ENCODE peak calls at places on chromosomes 16 and 17, in four cellular contexts. X is HS-5, I is A549, H is upper lobe of right lung. E is an unnamed sample.

GRCh38 chr16:88381820-88382451 is 823 bp upstream of the ZNF469 start:
- DNase-seq in H (peak; percentile 79), X (no peak), I (no peak), E (no peak)

GRCh38 chr16:695355-696089 is 5.3 kb upstream of the WDR24 start:
- DNase-seq in I (peak; percentile 78), H (no peak), X (no peak), E (no peak)

GRCh38 chr17:78022425-78022824 is 63.9 kb downstream of the TNRC6C start:
- DNase-seq in H (no peak), X (no peak), I (no peak), E (no peak)

GRCh38 chr17:44738214-44738906 is 20.4 kb upstream of the ADAM11 start:
- DNase-seq in H (no peak), X (no peak), I (no peak), E (no peak)

GRCh38 chr17:68437979-68438877 is 19.1 kb downstream of the WIPI1 start:
- DNase-seq in X (no peak), H (no peak), I (no peak), E (peak; percentile 75)

GRCh38 chr17:10702574-10702973 is 5.2 kb downstream of the ADPRM start:
- DNase-seq in X (no peak), H (no peak), I (no peak), E (no peak)

GRCh38 chr17:79991924-79992656 is 43.6 kb downstream of the TBC1D16 start:
- DNase-seq in I (peak; percentile 42), X (no peak), H (no peak), E (peak; percentile 31)

GRCh38 chr17:66661411-66661843 is 173.5 kb upstream of the CACNG5 start:
- DNase-seq in X (no peak), H (no peak), I (peak; percentile 77), E (no peak)

GRCh38 chr16:14378131-14378551 is 251.9 kb downstream of the PARN start:
- DNase-seq in X (peak; percentile 63), H (no peak), I (peak; percentile 73), E (peak; percentile 34)

GRCh38 chr17:32495347-32496253 is 8.8 kb downstream of the CDK5R1 start:
- DNase-seq in H (peak; percentile 69), I (no peak), X (no peak), E (no peak)

GRCh38 chr17:81345211-81346089 is 49.8 kb upstream of the BAHCC1 start:
- DNase-seq in H (peak; percentile 97), X (peak; percentile 51), I (peak; percentile 91), E (peak; percentile 94)

GRCh38 chr16:1926223-1926718 is 8.1 kb upstream of the HS3ST6 start:
- DNase-seq in I (no peak), X (no peak), H (no peak), E (peak; percentile 50)

GRCh38 chr17:77227461-77228223 is 86.9 kb downstream of the SEC14L1 start:
- DNase-seq in I (no peak), X (no peak), H (no peak), E (no peak)

GRCh38 chr17:58969156-58969555 is 137.5 kb downstream of the TRIM37 start:
- DNase-seq in I (no peak), X (no peak), H (no peak), E (no peak)

GRCh38 chr17:49783051-49783715 is 5.3 kb upstream of the KAT7 start:
- DNase-seq in X (no peak), I (no peak), H (no peak), E (no peak)

GRCh38 chr16:19662351-19662750 is 55.7 kb downstream of the KNOP1 start:
- DNase-seq in X (no peak), H (no peak), I (no peak), E (no peak)

GRCh38 chr17:76402711-76403110 is 18.3 kb downstream of the SPHK1 start:
- DNase-seq in X (no peak), H (no peak), I (no peak), E (no peak)

GRCh38 chr16:86157616-86158247 is 258.8 kb downstream of the IRF8 start:
- DNase-seq in H (no peak), I (no peak), X (no peak), E (no peak)

GRCh38 chr16:57925310-57925709 is 45.6 kb downstream of the CNGB1 start:
- DNase-seq in X (no peak), H (no peak), I (no peak), E (no peak)

GRCh38 chr16:84583995-84584394 is 33.9 kb downstream of the COTL1 start:
- DNase-seq in H (no peak), I (no peak), X (no peak), E (no peak)

GRCh38 chr17:5587431-5588032 is 3.2 kb upstream of the NLRP1 start:
- DNase-seq in X (peak; percentile 49), H (no peak), I (peak; percentile 79), E (peak; percentile 85)

GRCh38 chr17:73349138-73349537 is 37.3 kb upstream of the CDC42EP4 start:
- DNase-seq in X (no peak), I (no peak), H (no peak), E (peak; percentile 34)

GRCh38 chr16:89145406-89146161 is 26.0 kb upstream of the CDH15 start:
- DNase-seq in I (no peak), X (no peak), H (peak; percentile 63), E (no peak)

GRCh38 chr16:85878875-85879274 is 20.1 kb upstream of the IRF8 start:
- DNase-seq in X (peak; percentile 18), H (no peak), I (peak; percentile 21), E (peak; percentile 60)

GRCh38 chr17:78448356-78448993 is 70.0 kb downstream of the PGS1 start:
- DNase-seq in X (no peak), I (no peak), H (no peak), E (no peak)

E was measured in mesendoderm.